ENCODE peak calls at places on chromosomes 5 and 9, in four cellular contexts. One of them, this sample, is unnamed.

GRCh38 chr5:142674438-142675210 is 11.3 kb downstream of the FGF1 start:
- DNase-seq in anterior cingulate cortex: no peak
- DNase-seq in aorta: peak; percentile 73
- DNase-seq in GM23338: no peak
- DNase-seq in this sample: no peak

GRCh38 chr5:80998590-80998979 is 38.4 kb downstream of the RASGRF2 start:
- DNase-seq in aorta: no peak
- DNase-seq in GM23338: no peak
- DNase-seq in anterior cingulate cortex: no peak
- DNase-seq in this sample: no peak

GRCh38 chr5:766666-767431 is 17.7 kb downstream of the ZDHHC11B start:
- DNase-seq in anterior cingulate cortex: no peak
- DNase-seq in GM23338: no peak
- DNase-seq in aorta: peak; percentile 84
- DNase-seq in this sample: no peak

GRCh38 chr5:36685631-36686147 is 79.3 kb downstream of the SLC1A3 start:
- DNase-seq in anterior cingulate cortex: no peak
- DNase-seq in GM23338: no peak
- DNase-seq in aorta: no peak
- DNase-seq in this sample: no peak

GRCh38 chr5:26192496-26192895 is 845.9 kb downstream of the CDH9 start:
- DNase-seq in anterior cingulate cortex: no peak
- DNase-seq in GM23338: no peak
- DNase-seq in aorta: no peak
- DNase-seq in this sample: no peak

GRCh38 chr9:77177894-77178794 is 810 bp downstream of the VPS13A start:
- DNase-seq in GM23338: peak; percentile 67
- DNase-seq in aorta: peak; percentile 84
- DNase-seq in anterior cingulate cortex: peak; percentile 19
- DNase-seq in this sample: peak; percentile 32

GRCh38 chr5:134142806-134143205 is 28.3 kb downstream of the TCF7 start:
- DNase-seq in anterior cingulate cortex: no peak
- DNase-seq in GM23338: no peak
- DNase-seq in aorta: no peak
- DNase-seq in this sample: no peak

GRCh38 chr5:110335361-110336046 is 391.0 kb downstream of the TMEM232 start:
- DNase-seq in aorta: no peak
- DNase-seq in anterior cingulate cortex: no peak
- DNase-seq in GM23338: no peak
- DNase-seq in this sample: no peak

GRCh38 chr9:98075332-98075805 is 18.8 kb downstream of the NANS start:
- DNase-seq in GM23338: peak; percentile 26
- DNase-seq in anterior cingulate cortex: no peak
- DNase-seq in aorta: no peak
- DNase-seq in this sample: no peak

GRCh38 chr5:3738909-3739308 is 143.3 kb downstream of the IRX1 start:
- DNase-seq in GM23338: no peak
- DNase-seq in aorta: no peak
- DNase-seq in anterior cingulate cortex: no peak
- DNase-seq in this sample: no peak

GRCh38 chr9:134571946-134572914 is 69.4 kb upstream of the COL5A1 start:
- DNase-seq in anterior cingulate cortex: no peak
- DNase-seq in aorta: peak; percentile 64
- DNase-seq in GM23338: no peak
- DNase-seq in this sample: no peak

GRCh38 chr9:94108584-94108983 is 24.3 kb downstream of the PTPDC1 start:
- DNase-seq in anterior cingulate cortex: no peak
- DNase-seq in GM23338: peak; percentile 18
- DNase-seq in aorta: no peak
- DNase-seq in this sample: peak; percentile 24

GRCh38 chr5:150317048-150318003 is 14.6 kb upstream of the ARSI start:
- DNase-seq in anterior cingulate cortex: no peak
- DNase-seq in aorta: no peak
- DNase-seq in GM23338: peak; percentile 9
- DNase-seq in this sample: no peak

GRCh38 chr5:35063386-35063785 is 15.6 kb upstream of the AGXT2 start:
- DNase-seq in GM23338: no peak
- DNase-seq in anterior cingulate cortex: no peak
- DNase-seq in aorta: no peak
- DNase-seq in this sample: no peak

GRCh38 chr5:133713746-133714145 is 101.4 kb upstream of the FSTL4 start:
- DNase-seq in anterior cingulate cortex: no peak
- DNase-seq in GM23338: no peak
- DNase-seq in aorta: no peak
- DNase-seq in this sample: no peak

GRCh38 chr5:132059043-132059695 is 1.3 kb upstream of the IL3 start:
- DNase-seq in GM23338: no peak
- DNase-seq in aorta: no peak
- DNase-seq in anterior cingulate cortex: no peak
- DNase-seq in this sample: no peak

GRCh38 chr5:4348919-4349318 is 753.3 kb downstream of the IRX1 start:
- DNase-seq in aorta: no peak
- DNase-seq in GM23338: no peak
- DNase-seq in anterior cingulate cortex: no peak
- DNase-seq in this sample: no peak

GRCh38 chr5:23314827-23315226 is 192.6 kb upstream of the PRDM9 start:
- DNase-seq in GM23338: no peak
- DNase-seq in anterior cingulate cortex: no peak
- DNase-seq in aorta: no peak
- DNase-seq in this sample: no peak

GRCh38 chr5:115439042-115439441 is 105.5 kb downstream of the FEM1C start:
- DNase-seq in GM23338: no peak
- DNase-seq in anterior cingulate cortex: no peak
- DNase-seq in aorta: no peak
- DNase-seq in this sample: no peak

GRCh38 chr5:122723606-122724352 is 51.1 kb upstream of the SNX2 start:
- DNase-seq in GM23338: peak; percentile 23
- DNase-seq in aorta: no peak
- DNase-seq in anterior cingulate cortex: no peak
- DNase-seq in this sample: no peak

GRCh38 chr9:133307271-133307670 is 28.7 kb downstream of the SURF6 start:
- DNase-seq in aorta: no peak
- DNase-seq in anterior cingulate cortex: no peak
- DNase-seq in GM23338: no peak
- DNase-seq in this sample: no peak

GRCh38 chr9:98654247-98654646 is 54.5 kb downstream of the GABBR2 start:
- DNase-seq in GM23338: no peak
- DNase-seq in aorta: no peak
- DNase-seq in anterior cingulate cortex: no peak
- DNase-seq in this sample: no peak

GRCh38 chr5:180910735-180911134 is 11.8 kb downstream of the BTNL8 start:
- DNase-seq in aorta: no peak
- DNase-seq in GM23338: no peak
- DNase-seq in anterior cingulate cortex: no peak
- DNase-seq in this sample: no peak

This sample was measured in midbrain.